ENCODE peak calls at places on chromosome 1, in six cellular contexts. M is aorta, R is AG08395, E is NCI-H345, J is colonic mucosa, H is T-helper 2 cell. U is an unnamed sample.

GRCh38 chr1:206909167-206909882 is 12.1 kb downstream of the IL24 start:
- DNase-seq in M (peak; percentile 81), E (peak; percentile 80), J (peak; percentile 84), R (peak; percentile 20), H (peak; percentile 13), U (peak; percentile 69)

GRCh38 chr1:31955917-31956736 is 18.0 kb upstream of the PTP4A2 start:
- DNase-seq in M (peak; percentile 87), H (peak; percentile 79), J (peak; percentile 80), R (peak; percentile 93), E (no peak), U (no peak)

GRCh38 chr1:155548706-155549105 is 13.9 kb downstream of the ASH1L start:
- DNase-seq in J (no peak), E (no peak), H (no peak), R (no peak), M (no peak), U (no peak)

GRCh38 chr1:95974586-95974985 is 740.6 kb downstream of the RWDD3 start:
- DNase-seq in M (no peak), E (no peak), R (no peak), H (no peak), J (no peak), U (no peak)

GRCh38 chr1:199403421-199404116 is 623.9 kb upstream of the NR5A2 start:
- DNase-seq in H (no peak), J (no peak), M (no peak), E (no peak), R (no peak), U (no peak)

GRCh38 chr1:12709696-12710095 is 6.2 kb upstream of the AADACL3 start:
- DNase-seq in R (no peak), J (no peak), E (no peak), H (no peak), M (no peak), U (no peak)

GRCh38 chr1:160375788-160376524 is 9.1 kb downstream of the NHLH1 start:
- DNase-seq in M (no peak), J (no peak), E (no peak), R (peak; percentile 30), H (no peak), U (no peak)

GRCh38 chr1:155463865-155464264 is 98.7 kb downstream of the ASH1L start:
- DNase-seq in J (no peak), E (no peak), H (no peak), R (peak; percentile 79), M (no peak), U (no peak)

GRCh38 chr1:9792156-9793042 is 31.4 kb downstream of the CLSTN1 start:
- DNase-seq in M (no peak), R (peak; percentile 24), H (no peak), J (no peak), E (peak; percentile 94), U (no peak)

GRCh38 chr1:15492572-15492971 is 16.7 kb downstream of the CELA2B start:
- DNase-seq in J (no peak), E (no peak), H (no peak), M (no peak), R (no peak), U (no peak)